ENCODE peak calls at places on chromosomes 2 and 18, in five cellular contexts. V is small intestine, X is PC-3, K is IMR-90, J is body of pancreas. E is an unnamed sample.

GRCh38 chr2:119489232-119489952 is 34.9 kb downstream of the SCTR start:
- DNase-seq in X (no peak), J (no peak), V (peak; percentile 62), K (no peak), E (peak; percentile 85)

GRCh38 chr2:10028407-10028987 is 14.9 kb upstream of the KLF11 start:
- DNase-seq in V (no peak), K (no peak), J (no peak), X (no peak), E (no peak)

GRCh38 chr18:76580288-76580962 is 85.4 kb upstream of the ZNF516 start:
- DNase-seq in K (no peak), V (no peak), X (peak; percentile 7), J (no peak), E (no peak)

GRCh38 chr2:235614176-235614860 is 120.5 kb downstream of the AGAP1 start:
- DNase-seq in X (no peak), V (peak; percentile 49), J (no peak), K (no peak), E (peak; percentile 37)

GRCh38 chr2:225103737-225104141 is 61.5 kb upstream of the DOCK10 start:
- DNase-seq in K (peak; percentile 73), V (no peak), X (peak; percentile 73), J (no peak), E (no peak)

GRCh38 chr2:164802095-164802744 is 39.4 kb downstream of the COBLL1 start:
- DNase-seq in X (no peak), J (no peak), K (no peak), V (no peak), E (no peak)

GRCh38 chr2:112229365-112229764 is 25.5 kb downstream of the ZC3H8 start:
- DNase-seq in J (peak; percentile 79), V (peak; percentile 3), X (no peak), K (no peak), E (no peak)

GRCh38 chr2:235618039-235618438 is 124.2 kb downstream of the AGAP1 start:
- DNase-seq in J (no peak), V (no peak), X (peak; percentile 59), K (peak; percentile 89), E (no peak)

GRCh38 chr2:151961558-151961957 is 133.3 kb upstream of the ARL5A start:
- DNase-seq in K (no peak), J (no peak), V (no peak), X (no peak), E (no peak)

GRCh38 chr2:216637472-216637871 is 4.3 kb downstream of the IGFBP2 start:
- DNase-seq in J (no peak), X (no peak), K (no peak), V (no peak), E (no peak)

GRCh38 chr18:44761812-44762211 is 81.1 kb downstream of the SETBP1 start:
- DNase-seq in J (peak; percentile 78), V (no peak), K (no peak), X (peak; percentile 23), E (no peak)

GRCh38 chr2:106336740-106337139 is 131.5 kb downstream of the RGPD3 start:
- DNase-seq in X (no peak), V (no peak), K (no peak), J (no peak), E (no peak)

GRCh38 chr2:42856106-42856860 is 63.9 kb upstream of the HAAO start:
- DNase-seq in V (no peak), J (no peak), X (no peak), K (no peak), E (no peak)

GRCh38 chr2:218228366-218229092 is 11.5 kb downstream of the ARPC2 start:
- DNase-seq in V (no peak), X (peak; percentile 14), K (peak; percentile 25), J (no peak), E (no peak)

GRCh38 chr2:238434846-238435751 is 8.4 kb downstream of the ASB1 start:
- DNase-seq in K (no peak), J (no peak), X (no peak), V (no peak), E (no peak)

GRCh38 chr2:229815342-229815741 is 101.0 kb upstream of the DNER start:
- DNase-seq in K (peak; percentile 58), X (peak; percentile 35), J (no peak), V (no peak), E (no peak)

GRCh38 chr2:152483276-152483996 is 148.5 kb downstream of the FMNL2 start:
- DNase-seq in J (no peak), X (no peak), K (peak; percentile 53), V (no peak), E (no peak)

GRCh38 chr2:184597571-184597980 is 753 bp upstream of the ZNF804A start:
- DNase-seq in X (no peak), K (peak; percentile 63), J (peak; percentile 13), V (peak; percentile 36), E (no peak)

GRCh38 chr18:76521367-76521766 is 26.3 kb upstream of the ZNF516 start:
- DNase-seq in J (no peak), K (no peak), X (no peak), V (no peak), E (no peak)

GRCh38 chr2:9094117-9094516 is 90.6 kb upstream of the MBOAT2 start:
- DNase-seq in K (no peak), J (no peak), X (no peak), V (no peak), E (peak; percentile 14)

GRCh38 chr2:196230051-196230450 is 58.7 kb upstream of the STK17B start:
- DNase-seq in X (no peak), V (peak; percentile 53), J (no peak), K (no peak), E (peak; percentile 31)

GRCh38 chr18:25724121-25724520 is 366.3 kb downstream of the SS18 start:
- DNase-seq in K (no peak), J (no peak), X (no peak), V (no peak), E (no peak)

GRCh38 chr2:172276961-172277360 is 150.4 kb upstream of the ITGA6 start:
- DNase-seq in J (no peak), V (no peak), K (no peak), X (no peak), E (no peak)

GRCh38 chr18:10051877-10052631 is 138.2 kb downstream of the VAPA start:
- DNase-seq in J (no peak), K (peak; percentile 99), V (peak; percentile 23), X (no peak), E (peak; percentile 45)

GRCh38 chr2:118301248-118301647 is 213.0 kb downstream of the INSIG2 start:
- DNase-seq in V (no peak), X (peak; percentile 6), J (no peak), K (no peak), E (no peak)

GRCh38 chr2:122755281-122755780 is 999.9 kb downstream of the TSN start:
- DNase-seq in X (no peak), V (no peak), K (no peak), J (no peak), E (no peak)

GRCh38 chr2:66846887-66847286 is 412.0 kb downstream of the MEIS1 start:
- DNase-seq in X (no peak), K (no peak), V (peak; percentile 70), J (peak; percentile 39), E (no peak)

GRCh38 chr2:40240067-40240466 is 211.8 kb downstream of the SLC8A1 start:
- DNase-seq in J (peak; percentile 51), V (peak; percentile 20), X (peak; percentile 9), K (peak; percentile 96), E (peak; percentile 67)

GRCh38 chr2:47512581-47513083 is 109.7 kb downstream of the MSH2 start:
- DNase-seq in V (peak; percentile 35), J (no peak), K (peak; percentile 64), X (peak; percentile 82), E (no peak)

GRCh38 chr2:159124441-159124911 is 156.0 kb downstream of the TANC1 start:
- DNase-seq in J (no peak), X (peak; percentile 75), V (peak; percentile 87), K (peak; percentile 92), E (peak; percentile 49)

GRCh38 chr2:168661404-168661869 is 141.0 kb upstream of the NOSTRIN start:
- DNase-seq in X (no peak), J (no peak), K (no peak), V (no peak), E (no peak)

GRCh38 chr2:168686485-168687191 is 115.8 kb upstream of the NOSTRIN start:
- DNase-seq in J (no peak), K (peak; percentile 37), V (no peak), X (peak; percentile 42), E (no peak)

DNA sequence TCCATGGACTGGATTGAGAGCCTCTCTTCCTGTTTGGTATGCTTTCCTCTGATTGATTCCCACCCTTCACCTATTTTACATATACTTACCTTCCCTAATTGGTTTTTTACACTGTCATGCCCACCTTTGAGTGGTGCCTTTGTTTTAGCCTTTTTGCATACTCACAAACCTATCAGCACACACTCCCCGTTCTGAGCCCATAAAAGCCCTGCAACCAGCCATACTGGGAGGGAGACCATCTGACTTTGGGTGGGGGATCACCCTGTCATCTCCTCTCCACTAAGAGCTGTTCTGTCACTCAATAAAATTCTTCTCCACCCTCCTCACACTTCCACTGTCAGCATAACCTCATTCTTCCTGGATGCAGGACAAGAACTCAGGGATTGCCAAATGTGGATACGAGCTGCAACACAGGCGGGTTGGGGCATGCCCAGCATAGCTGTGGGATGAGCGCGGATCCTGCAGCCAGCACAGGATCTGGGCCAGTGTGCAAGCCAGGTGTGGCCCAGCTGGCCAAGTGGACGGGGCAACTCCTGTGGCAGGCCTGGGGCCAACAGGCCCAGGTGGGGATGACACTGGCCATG is 9.4 kb upstream of the MOB1A start:
- DNase-seq in J (no peak), K (peak; percentile 90), V (no peak), X (peak; percentile 26), E (no peak)
- H3K27ac ChIP-seq in J (no peak overlapping the region), K (no peak overlapping the region), V (no peak overlapping the region), X (no peak overlapping the region), E (no peak overlapping the region)

DNA sequence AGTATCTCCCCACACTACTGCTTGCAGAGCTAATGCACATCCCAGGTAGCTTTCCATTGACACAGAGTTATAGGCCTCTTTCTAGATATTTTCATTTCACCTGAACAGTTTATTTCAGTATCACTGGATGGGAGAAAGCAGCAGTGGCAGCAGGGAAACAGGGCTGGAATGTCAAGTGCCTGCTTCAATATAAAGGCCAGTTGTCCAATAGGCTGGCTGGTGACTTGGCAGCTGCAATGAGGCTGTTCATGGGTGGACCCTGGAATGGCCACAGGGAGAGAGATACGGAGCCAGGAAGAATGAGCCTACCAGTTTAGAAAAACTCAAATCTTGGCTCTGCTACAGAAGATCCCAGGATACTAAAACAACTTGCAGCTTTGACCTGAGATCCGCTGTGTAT is 185.0 kb downstream of the BCL11A start:
- DNase-seq in J (no peak), V (no peak), X (no peak), K (no peak), E (no peak)
- H3K4me1 ChIP-seq in J (no peaks in the 10 kb centered on the region), V (no peaks in the 10 kb centered on the region), X (no peaks in the 10 kb centered on the region), K (no peaks in the 10 kb centered on the region), E (no peaks in the 10 kb centered on the region)

GRCh38 chr2:197258580-197258979 is 52.0 kb downstream of the ANKRD44 start:
- DNase-seq in J (no peak), V (no peak), K (peak; percentile 28), X (no peak), E (no peak)

GRCh38 chr2:197255550-197255949 is 55.0 kb downstream of the ANKRD44 start:
- DNase-seq in X (no peak), K (peak; percentile 55), V (peak; percentile 12), J (no peak), E (peak; percentile 51)

GRCh38 chr2:197256021-197256420 is 54.6 kb downstream of the ANKRD44 start:
- DNase-seq in J (no peak), K (no peak), V (no peak), X (no peak), E (no peak)

GRCh38 chr2:197254776-197255521 is 55.6 kb downstream of the ANKRD44 start:
- DNase-seq in K (no peak), J (no peak), V (no peak), X (no peak), E (no peak)

GRCh38 chr2:197256771-197257170 is 53.8 kb downstream of the ANKRD44 start:
- DNase-seq in V (no peak), J (no peak), K (no peak), X (no peak), E (no peak)
- H3K27ac ChIP-seq in V (no peak overlapping the region), J (no peak overlapping the region), K (no peak overlapping the region), X (no peak overlapping the region), E (peak overlapping the region; percentile 51)

GRCh38 chr2:233807215-233807865 is 29.2 kb downstream of the MROH2A start:
- DNase-seq in V (no peak), J (no peak), K (no peak), X (peak; percentile 21), E (no peak)
- H3K4me1 ChIP-seq in V (no peaks in the 10 kb centered on the region), J (no peaks in the 10 kb centered on the region), K (no peaks in the 10 kb centered on the region), X (no peaks in the 10 kb centered on the region), E (no peaks in the 10 kb centered on the region)